ENCODE peak calls at places on chromosomes 4 and X, in four cellular contexts. D is SK-N-SH, Z is WTC11, F is K562. J is an unnamed sample.

GRCh38 chrX:107574054-107574683 is 54.1 kb upstream of the PRPS1 start:
- DNase-seq in D (no peak), Z (no peak), F (no peak), J (no peak)

GRCh38 chr4:17613761-17614415 is 553 bp upstream of the MED28 start:
- DNase-seq in D (no peak), Z (no peak), F (no peak), J (no peak)

GRCh38 chrX:10166731-10167149 is 10.0 kb downstream of the CLCN4 start:
- DNase-seq in D (no peak), Z (no peak), F (no peak), J (no peak)

GRCh38 chrX:46573896-46574336 is 351 bp downstream of the CHST7 start:
- DNase-seq in D (peak; percentile 58), Z (peak; percentile 62), F (no peak), J (no peak)

GRCh38 chrX:56746996-56747395 is 18.0 kb downstream of the NBDY start:
- DNase-seq in D (no peak), Z (no peak), F (no peak), J (no peak)

GRCh38 chrX:69031181-69031580 is 134.1 kb downstream of the PJA1 start:
- DNase-seq in D (peak; percentile 51), Z (peak; percentile 43), F (no peak), J (no peak)

GRCh38 chrX:129980043-129980442 is 2.4 kb upstream of the BCORL1 start:
- DNase-seq in D (peak; percentile 65), Z (peak; percentile 16), F (no peak), J (no peak)

GRCh38 chr4:2432991-2433530 is 14.3 kb downstream of the CFAP99 start:
- DNase-seq in D (no peak), Z (no peak), F (peak; percentile 75), J (no peak)

GRCh38 chr4:138522366-138522765 is 280.2 kb upstream of the SLC7A11 start:
- DNase-seq in D (no peak), Z (no peak), F (peak; percentile 24), J (no peak)

GRCh38 chrX:1390621-1391369 is 1.1 kb downstream of the SLC25A6 start:
- DNase-seq in D (no peak), Z (peak; percentile 4), F (no peak), J (no peak)

GRCh38 chr4:53956053-53956452 is 108.4 kb downstream of the CHIC2 start:
- DNase-seq in D (no peak), Z (no peak), F (no peak), J (no peak)

GRCh38 chrX:13697440-13697839 is 8.5 kb downstream of the RAB9A start:
- DNase-seq in D (no peak), Z (no peak), F (no peak), J (peak; percentile 73)

GRCh38 chr4:186752310-186752709 is 28.7 kb upstream of the FAT1 start:
- DNase-seq in D (no peak), Z (no peak), F (no peak), J (no peak)

GRCh38 chr4:157244348-157244747 is 23.8 kb downstream of the GRIA2 start:
- DNase-seq in D (no peak), Z (no peak), F (no peak), J (no peak)

GRCh38 chr4:176242764-176243347 is 26.2 kb downstream of the ASB5 start:
- DNase-seq in D (no peak), Z (no peak), F (no peak), J (no peak)

GRCh38 chrX:149570668-149571067 is 16.6 kb downstream of the MAGEA9B start:
- DNase-seq in D (no peak), Z (no peak), F (peak; percentile 2), J (no peak)

GRCh38 chrX:17459008-17459407 is 84.0 kb downstream of the NHS start:
- DNase-seq in D (no peak), Z (no peak), F (no peak), J (no peak)

GRCh38 chr4:84177831-84178230 is 321.3 kb downstream of the NKX6-1 start:
- DNase-seq in D (no peak), Z (no peak), F (no peak), J (no peak)

GRCh38 chr4:156971168-156971601 is 414 bp downstream of the PDGFC start:
- DNase-seq in D (peak; percentile 64), Z (peak; percentile 41), F (no peak), J (no peak)

GRCh38 chr4:182306792-182307507 is 63.7 kb downstream of the TENM3 start:
- DNase-seq in D (no peak), Z (no peak), F (no peak), J (no peak)

GRCh38 chr4:149029056-149029651 is 586.9 kb upstream of the NR3C2 start:
- DNase-seq in D (no peak), Z (no peak), F (no peak), J (no peak)

GRCh38 chrX:17414839-17415238 is 39.8 kb downstream of the NHS start:
- DNase-seq in D (no peak), Z (peak; percentile 25), F (no peak), J (no peak)

GRCh38 chr4:145623831-145624230 is 4.6 kb downstream of the MMAA start:
- DNase-seq in D (no peak), Z (no peak), F (no peak), J (no peak)

GRCh38 chrX:68354869-68355628 is 78.2 kb downstream of the OPHN1 start:
- DNase-seq in D (no peak), Z (no peak), F (no peak), J (no peak)

GRCh38 chr4:12761694-12762093 is 722.4 kb downstream of the RAB28 start:
- DNase-seq in D (no peak), Z (no peak), F (no peak), J (no peak)

GRCh38 chr4:4637710-4638109 is 95.9 kb upstream of the STX18 start:
- DNase-seq in D (no peak), Z (no peak), F (no peak), J (peak; percentile 33)

GRCh38 chrX:54484666-54485065 is 11.4 kb downstream of the FGD1 start:
- DNase-seq in D (peak; percentile 45), Z (peak; percentile 15), F (no peak), J (no peak)

GRCh38 chrX:7926501-7926900 is 712 bp downstream of the PNPLA4 start:
- DNase-seq in D (no peak), Z (no peak), F (no peak), J (no peak)

DNA sequence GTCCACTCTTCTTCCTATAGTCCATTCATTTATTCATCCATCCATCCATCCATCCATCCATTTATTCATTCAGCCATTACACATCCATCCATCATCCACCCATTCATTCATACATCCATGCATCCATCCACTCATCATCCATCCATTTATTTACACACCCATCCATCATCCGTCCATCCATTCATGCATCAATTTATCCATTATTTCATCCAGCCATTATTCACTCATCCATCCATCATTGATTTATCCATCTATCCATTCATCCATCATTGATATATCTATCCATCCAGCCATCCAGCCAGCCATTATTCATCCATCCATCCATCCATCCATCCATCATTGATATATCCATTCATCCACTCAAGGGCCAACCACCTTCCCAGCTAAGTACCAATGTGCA is 12.7 kb downstream of the CPZ start:
- DNase-seq in D (no peak), Z (no peak), F (no peak), J (no peak)
- TF ChIP-seq USF1 in D (no peak), Z (no peak), F (no peak), J (no peak)

GRCh38 chr4:110512901-110513300 is 36.9 kb downstream of the ENPEP start:
- DNase-seq in D (no peak), Z (no peak), F (no peak), J (no peak)
- TF ChIP-seq USF1 in D (no peak), Z (no peak), F (no peak), J (no peak)

DNA sequence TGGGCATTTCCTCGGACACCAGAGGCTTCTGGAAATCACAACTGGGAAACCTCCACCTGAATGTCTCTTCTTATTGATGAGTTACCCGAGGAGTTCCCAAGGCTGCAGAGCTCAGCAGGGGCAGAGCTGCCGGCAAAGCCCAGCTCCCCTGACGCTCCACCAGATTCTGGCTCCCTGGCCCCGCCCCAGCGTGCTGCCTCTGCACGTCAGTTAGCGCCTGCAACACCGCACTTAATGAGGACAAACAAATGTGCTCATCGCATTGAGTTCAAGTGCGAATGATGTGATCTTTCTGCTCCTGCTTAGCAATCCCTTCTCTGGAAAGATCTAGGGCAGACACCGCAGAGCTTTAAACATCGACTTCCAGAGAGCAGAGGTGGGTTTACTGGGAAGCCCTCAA is 55.5 kb upstream of the FBXW7 start:
- DNase-seq in D (no peak), Z (peak; percentile 83), F (no peak), J (no peak)
- TF ChIP-seq USF1 in D (no peak), Z (no peak), F (no peak), J (no peak)

DNA sequence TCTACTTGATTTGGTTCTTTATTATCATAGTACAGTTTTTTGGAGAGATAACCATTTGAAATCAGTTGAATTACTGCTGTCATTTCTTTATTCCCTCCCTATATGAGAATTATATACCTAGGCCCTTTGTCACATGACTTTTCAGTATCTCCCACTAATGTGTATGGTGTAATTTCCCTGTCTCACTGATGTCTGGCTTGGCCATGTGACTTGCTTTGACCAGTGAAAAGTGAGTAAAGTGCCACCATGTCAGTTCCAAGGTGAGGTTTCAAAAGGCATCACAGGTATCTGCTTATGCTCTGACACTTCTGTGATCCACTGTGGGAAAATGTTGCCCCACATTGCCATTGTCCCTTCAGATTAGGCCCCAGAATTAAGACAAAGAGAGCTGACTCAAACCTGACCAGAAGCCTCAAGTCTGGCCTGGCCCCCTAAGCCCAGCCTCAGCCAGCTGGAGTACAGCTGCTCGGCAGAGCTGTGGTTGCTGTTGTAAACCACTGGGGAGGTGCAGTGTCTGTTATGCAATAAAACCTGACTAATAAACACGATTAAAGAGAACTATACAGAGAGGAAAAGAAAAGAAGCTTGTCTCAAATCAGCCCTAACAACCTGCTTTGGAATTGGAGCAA is 27.5 kb downstream of the SETD7 start:
- DNase-seq in D (no peak), Z (no peak), F (no peak), J (peak; percentile 11)
- TF ChIP-seq USF1 in D (no peak), Z (no peak), F (peak; percentile 37), J (peak; percentile 68)

GRCh38 chr4:124931050-124931449 is 218.5 kb upstream of the ANKRD50 start:
- DNase-seq in D (no peak), Z (no peak), F (no peak), J (no peak)
- TF ChIP-seq USF1 in D (no peak), Z (no peak), F (no peak), J (no peak)

GRCh38 chr4:153555730-153556440 is 89.7 kb downstream of the TMEM131L start:
- DNase-seq in D (no peak), Z (no peak), F (no peak), J (no peak)
- TF ChIP-seq USF1 in D (no peak), Z (no peak), F (no peak), J (no peak)

J was measured in GM12878.